ENCODE peak calls at places on chromosomes 5 and 9, in five cellular contexts. One of them, this sample, is unnamed.

GRCh38 chr9:129291041-129291501 is 113.0 kb upstream of the IER5L start:
- DNase-seq in HCT116: no peak
- DNase-seq in CD8-positive, alpha-beta T cell: no peak
- DNase-seq in endodermal cell: peak; percentile 45
- DNase-seq in suprapubic skin: peak; percentile 53
- DNase-seq in this sample: no peak

GRCh38 chr5:157607371-157608161 is 32.0 kb upstream of the ADAM19 start:
- DNase-seq in HCT116: peak; percentile 73
- DNase-seq in endodermal cell: no peak
- DNase-seq in CD8-positive, alpha-beta T cell: peak; percentile 53
- DNase-seq in suprapubic skin: no peak
- DNase-seq in this sample: no peak

GRCh38 chr9:133998915-133999580 is 6.9 kb upstream of the VAV2 start:
- DNase-seq in CD8-positive, alpha-beta T cell: no peak
- DNase-seq in HCT116: no peak
- DNase-seq in endodermal cell: no peak
- DNase-seq in suprapubic skin: no peak
- DNase-seq in this sample: no peak

GRCh38 chr5:88000877-88001276 is 267.8 kb downstream of the TMEM161B start:
- DNase-seq in HCT116: no peak
- DNase-seq in endodermal cell: no peak
- DNase-seq in suprapubic skin: no peak
- DNase-seq in CD8-positive, alpha-beta T cell: no peak
- DNase-seq in this sample: no peak

GRCh38 chr5:172778223-172778814 is 7.3 kb upstream of the DUSP1 start:
- DNase-seq in CD8-positive, alpha-beta T cell: no peak
- DNase-seq in HCT116: peak; percentile 90
- DNase-seq in suprapubic skin: peak; percentile 79
- DNase-seq in endodermal cell: peak; percentile 73
- DNase-seq in this sample: no peak

GRCh38 chr5:141857226-141857625 is 21.0 kb downstream of the PCDH1 start:
- DNase-seq in endodermal cell: no peak
- DNase-seq in suprapubic skin: no peak
- DNase-seq in HCT116: no peak
- DNase-seq in CD8-positive, alpha-beta T cell: no peak
- DNase-seq in this sample: no peak

GRCh38 chr5:78367318-78367991 is 7.0 kb downstream of the SCAMP1 start:
- DNase-seq in suprapubic skin: no peak
- DNase-seq in endodermal cell: no peak
- DNase-seq in HCT116: no peak
- DNase-seq in CD8-positive, alpha-beta T cell: no peak
- DNase-seq in this sample: no peak

GRCh38 chr5:154129013-154129412 is 61.5 kb upstream of the GALNT10 start:
- DNase-seq in suprapubic skin: no peak
- DNase-seq in endodermal cell: no peak
- DNase-seq in CD8-positive, alpha-beta T cell: no peak
- DNase-seq in HCT116: no peak
- DNase-seq in this sample: no peak

DNA sequence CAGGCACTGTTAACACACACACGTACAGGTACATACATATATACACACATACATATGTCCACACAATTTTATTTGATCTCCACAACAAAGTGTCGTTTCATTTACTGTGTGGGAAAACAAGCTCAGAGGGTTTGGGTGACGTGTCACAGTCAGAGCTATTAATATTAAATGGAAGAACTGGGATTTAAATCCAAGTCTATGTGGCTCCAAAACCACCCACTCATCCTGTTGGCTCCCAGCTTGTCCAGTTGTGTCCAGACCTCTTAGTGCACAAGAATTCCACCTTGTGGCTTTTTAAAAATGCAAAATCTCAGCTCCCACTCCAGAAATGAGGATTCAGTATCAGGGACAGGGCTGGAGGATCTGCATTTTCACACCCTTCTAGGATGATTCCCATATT is 52.3 kb upstream of the PTPDC1 start:
- DNase-seq in endodermal cell: no peak
- DNase-seq in HCT116: no peak
- DNase-seq in CD8-positive, alpha-beta T cell: no peak
- DNase-seq in suprapubic skin: no peak
- DNase-seq in this sample: no peak
- H3K4me3 ChIP-seq in endodermal cell: peak overlapping the region; percentile 92
- H3K4me3 ChIP-seq in HCT116: no peak overlapping the region
- H3K4me3 ChIP-seq in CD8-positive, alpha-beta T cell: no peak overlapping the region
- H3K4me3 ChIP-seq in suprapubic skin: peak overlapping the region; percentile 83
- H3K4me3 ChIP-seq in this sample: no peak overlapping the region

DNA sequence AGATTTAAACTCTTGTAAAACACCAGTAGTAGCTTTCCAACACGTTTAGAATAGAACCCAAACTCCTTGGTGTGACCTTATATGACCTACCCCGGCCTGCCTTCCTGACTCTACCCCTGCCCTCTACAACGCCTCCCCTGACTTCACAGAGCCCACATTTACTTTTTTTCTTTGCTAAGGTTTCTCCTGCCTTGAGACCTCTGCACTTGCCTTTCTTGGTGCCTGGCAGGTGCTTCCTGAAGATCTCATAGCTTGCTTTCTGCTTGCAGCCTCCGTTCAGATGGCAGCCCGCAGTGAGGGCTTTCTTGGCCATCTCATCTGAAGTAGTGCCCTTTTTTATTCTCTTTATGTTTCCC is 24.3 kb downstream of the NUP214 start:
- DNase-seq in endodermal cell: no peak
- DNase-seq in suprapubic skin: no peak
- DNase-seq in HCT116: no peak
- DNase-seq in CD8-positive, alpha-beta T cell: no peak
- DNase-seq in this sample: no peak
- H3K36me3 ChIP-seq in endodermal cell: peaks cover 96% of the 10 kb centered on the region
- H3K36me3 ChIP-seq in suprapubic skin: peaks cover 95% of the 10 kb centered on the region
- H3K36me3 ChIP-seq in HCT116: peaks cover 51% of the 10 kb centered on the region
- H3K36me3 ChIP-seq in CD8-positive, alpha-beta T cell: peaks cover 77% of the 10 kb centered on the region
- H3K36me3 ChIP-seq in this sample: peaks cover 92% of the 10 kb centered on the region

GRCh38 chr5:134438268-134438622 is 26.6 kb upstream of the CDKN2AIPNL start:
- DNase-seq in suprapubic skin: no peak
- DNase-seq in endodermal cell: no peak
- DNase-seq in CD8-positive, alpha-beta T cell: no peak
- DNase-seq in HCT116: no peak
- DNase-seq in this sample: no peak

GRCh38 chr5:134432677-134433359 is 21.1 kb upstream of the CDKN2AIPNL start:
- DNase-seq in endodermal cell: peak; percentile 77
- DNase-seq in HCT116: no peak
- DNase-seq in CD8-positive, alpha-beta T cell: no peak
- DNase-seq in suprapubic skin: no peak
- DNase-seq in this sample: no peak

GRCh38 chr5:134436523-134437339 is 25.1 kb upstream of the CDKN2AIPNL start:
- DNase-seq in CD8-positive, alpha-beta T cell: peak; percentile 52
- DNase-seq in endodermal cell: no peak
- DNase-seq in HCT116: no peak
- DNase-seq in suprapubic skin: peak; percentile 85
- DNase-seq in this sample: no peak

GRCh38 chr5:134437340-134438267 is 25.9 kb upstream of the CDKN2AIPNL start:
- DNase-seq in suprapubic skin: no peak
- DNase-seq in CD8-positive, alpha-beta T cell: no peak
- DNase-seq in endodermal cell: no peak
- DNase-seq in HCT116: no peak
- DNase-seq in this sample: no peak

DNA sequence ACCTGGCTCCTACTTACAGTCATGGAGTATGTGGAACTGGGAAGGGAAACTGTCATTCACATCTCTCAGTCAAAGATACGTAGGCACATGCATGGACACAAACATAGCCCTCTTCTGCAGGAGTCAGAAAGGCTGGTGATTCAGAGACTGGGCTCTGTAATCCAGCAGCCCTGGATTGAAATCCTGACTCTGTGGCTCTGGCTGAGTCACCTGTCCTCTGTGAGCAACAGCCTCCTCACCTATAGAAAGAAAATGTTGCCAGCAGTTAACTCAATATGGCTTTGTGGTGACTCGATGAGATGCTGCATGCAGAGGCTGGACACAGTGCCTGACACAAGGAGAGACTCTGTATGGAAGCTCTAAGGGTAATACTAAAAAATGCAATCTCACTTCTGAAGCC is 23.8 kb upstream of the CDKN2AIPNL start:
- DNase-seq in suprapubic skin: no peak
- DNase-seq in HCT116: peak; percentile 45
- DNase-seq in CD8-positive, alpha-beta T cell: no peak
- DNase-seq in endodermal cell: no peak
- DNase-seq in this sample: no peak
- H3K4me1 ChIP-seq in suprapubic skin: peaks cover 35% of the 10 kb centered on the region
- H3K4me1 ChIP-seq in HCT116: peaks cover 32% of the 10 kb centered on the region
- H3K4me1 ChIP-seq in CD8-positive, alpha-beta T cell: peaks cover 12% of the 10 kb centered on the region
- H3K4me1 ChIP-seq in endodermal cell: no peaks in the 10 kb centered on the region
- H3K4me1 ChIP-seq in this sample: no peaks in the 10 kb centered on the region

GRCh38 chr5:68222310-68222709 is 6.8 kb downstream of the PIK3R1 start:
- DNase-seq in HCT116: no peak
- DNase-seq in CD8-positive, alpha-beta T cell: no peak
- DNase-seq in suprapubic skin: no peak
- DNase-seq in endodermal cell: no peak
- DNase-seq in this sample: no peak

GRCh38 chr5:68220914-68221313 is 5.4 kb downstream of the PIK3R1 start:
- DNase-seq in endodermal cell: no peak
- DNase-seq in CD8-positive, alpha-beta T cell: no peak
- DNase-seq in HCT116: no peak
- DNase-seq in suprapubic skin: no peak
- DNase-seq in this sample: no peak

GRCh38 chr5:68222824-68223354 is 7.3 kb downstream of the PIK3R1 start:
- DNase-seq in CD8-positive, alpha-beta T cell: no peak
- DNase-seq in suprapubic skin: no peak
- DNase-seq in endodermal cell: no peak
- DNase-seq in HCT116: no peak
- DNase-seq in this sample: no peak

GRCh38 chr5:68221488-68221887 is 5.9 kb downstream of the PIK3R1 start:
- DNase-seq in CD8-positive, alpha-beta T cell: no peak
- DNase-seq in suprapubic skin: no peak
- DNase-seq in HCT116: no peak
- DNase-seq in endodermal cell: no peak
- DNase-seq in this sample: no peak

DNA sequence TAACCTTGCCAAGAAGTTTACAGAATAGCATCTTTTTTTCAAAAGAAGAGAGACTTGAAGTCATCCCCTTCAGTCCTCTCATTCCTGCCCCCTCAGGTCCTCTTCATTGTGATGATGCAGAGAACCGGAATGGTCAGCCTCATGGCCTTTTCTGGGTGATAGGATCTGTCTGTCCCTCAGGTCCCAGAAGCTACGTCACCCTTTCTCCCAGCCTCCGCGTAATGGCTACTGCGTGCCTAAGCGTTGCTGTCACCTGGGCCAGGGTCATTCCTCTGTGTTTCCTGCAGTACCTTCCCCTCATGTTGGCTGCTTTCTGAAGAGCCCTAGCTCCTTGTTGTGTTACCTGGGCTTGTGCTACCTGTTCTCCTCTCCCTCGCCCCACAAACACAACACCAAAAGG is 4.7 kb downstream of the PIK3R1 start:
- DNase-seq in CD8-positive, alpha-beta T cell: no peak
- DNase-seq in HCT116: no peak
- DNase-seq in endodermal cell: no peak
- DNase-seq in suprapubic skin: no peak
- DNase-seq in this sample: no peak
- H3K4me3 ChIP-seq in CD8-positive, alpha-beta T cell: no peak overlapping the region
- H3K4me3 ChIP-seq in HCT116: no peak overlapping the region
- H3K4me3 ChIP-seq in endodermal cell: peak overlapping the region; percentile 12
- H3K4me3 ChIP-seq in suprapubic skin: peak overlapping the region; percentile 91
- H3K4me3 ChIP-seq in this sample: no peak overlapping the region

GRCh38 chr5:15774632-15775031 is 274.7 kb downstream of the FBXL7 start:
- DNase-seq in CD8-positive, alpha-beta T cell: no peak
- DNase-seq in suprapubic skin: no peak
- DNase-seq in endodermal cell: peak; percentile 61
- DNase-seq in HCT116: no peak
- DNase-seq in this sample: no peak

GRCh38 chr5:15768936-15769335 is 269.0 kb downstream of the FBXL7 start:
- DNase-seq in CD8-positive, alpha-beta T cell: no peak
- DNase-seq in HCT116: no peak
- DNase-seq in endodermal cell: no peak
- DNase-seq in suprapubic skin: no peak
- DNase-seq in this sample: no peak

DNA sequence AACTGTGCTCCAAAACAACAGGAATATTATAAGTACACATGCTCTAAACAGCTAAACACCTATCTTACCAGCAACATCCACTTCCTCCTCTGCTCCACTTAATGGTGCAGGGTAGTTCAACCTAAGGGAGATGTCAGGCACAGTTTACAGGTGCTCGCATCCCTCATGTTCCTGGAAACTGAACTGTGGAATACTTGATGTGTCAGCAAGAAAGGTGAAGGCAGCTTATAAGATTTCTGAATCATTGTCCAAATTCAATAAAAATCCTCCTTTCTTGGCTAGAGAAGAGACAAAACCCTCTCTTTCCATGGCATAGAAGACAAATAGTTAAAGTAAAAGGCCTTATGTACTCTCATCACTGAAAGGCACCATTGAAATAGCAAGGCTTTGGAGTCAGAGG is 272.2 kb downstream of the FBXL7 start:
- DNase-seq in HCT116: no peak
- DNase-seq in endodermal cell: no peak
- DNase-seq in CD8-positive, alpha-beta T cell: no peak
- DNase-seq in suprapubic skin: no peak
- DNase-seq in this sample: no peak
- H3K36me3 ChIP-seq in HCT116: no peaks in the 10 kb centered on the region
- H3K36me3 ChIP-seq in endodermal cell: no peaks in the 10 kb centered on the region
- H3K36me3 ChIP-seq in CD8-positive, alpha-beta T cell: no peaks in the 10 kb centered on the region
- H3K36me3 ChIP-seq in suprapubic skin: no peaks in the 10 kb centered on the region
- H3K36me3 ChIP-seq in this sample: no peaks in the 10 kb centered on the region

GRCh38 chr9:92764988-92765936 is 629 bp upstream of the BICD2 start:
- DNase-seq in endodermal cell: peak; percentile 99
- DNase-seq in CD8-positive, alpha-beta T cell: peak; percentile 97
- DNase-seq in HCT116: peak; percentile 91
- DNase-seq in suprapubic skin: peak; percentile 99
- DNase-seq in this sample: peak; percentile 99
- H3K4me1 ChIP-seq in endodermal cell: peaks cover 4% of the 10 kb centered on the region
- H3K4me1 ChIP-seq in CD8-positive, alpha-beta T cell: peaks cover 37% of the 10 kb centered on the region
- H3K4me1 ChIP-seq in HCT116: peaks cover 23% of the 10 kb centered on the region
- H3K4me1 ChIP-seq in suprapubic skin: peaks cover 75% of the 10 kb centered on the region
- H3K4me1 ChIP-seq in this sample: peaks cover 15% of the 10 kb centered on the region

GRCh38 chr5:15116996-15117395 is 245.4 kb upstream of the ANKH start:
- DNase-seq in HCT116: no peak
- DNase-seq in endodermal cell: no peak
- DNase-seq in suprapubic skin: no peak
- DNase-seq in CD8-positive, alpha-beta T cell: no peak
- DNase-seq in this sample: no peak
- H3K4me3 ChIP-seq in HCT116: no peak overlapping the region
- H3K4me3 ChIP-seq in endodermal cell: no peak overlapping the region
- H3K4me3 ChIP-seq in suprapubic skin: no peak overlapping the region
- H3K4me3 ChIP-seq in CD8-positive, alpha-beta T cell: no peak overlapping the region
- H3K4me3 ChIP-seq in this sample: no peak overlapping the region

This sample was measured in A673.